ENCODE peak calls at places on chromosomes 5 and 9, in five cellular contexts. G is activated CD4-positive, alpha-beta T cell treated with anti-CD3 and anti-CD28 coated beads, Interleukin-2, amount 50 U/mL, for 1 hour; D is DMS153; P is CD8-positive, alpha-beta memory T cell; I is heart left ventricle. N is an unnamed sample.

GRCh38 chr5:10479226-10479721 is 37.6 kb downstream of the ROPN1L start:
- DNase-seq in G (no peak), D (peak; percentile 5), P (no peak), I (no peak), N (peak; percentile 91)

GRCh38 chr9:79242489-79242888 is 329.3 kb upstream of the TLE4 start:
- DNase-seq in G (no peak), D (no peak), P (no peak), I (no peak), N (no peak)

GRCh38 chr5:150621301-150621700 is 19.2 kb upstream of the SYNPO start:
- DNase-seq in G (no peak), D (no peak), P (no peak), I (no peak), N (no peak)

GRCh38 chr9:88661759-88662158 is 126.8 kb downstream of the NXNL2 start:
- DNase-seq in G (no peak), D (no peak), P (no peak), I (no peak), N (peak; percentile 47)

GRCh38 chr5:152193391-152194107 is 211.5 kb downstream of the NMUR2 start:
- DNase-seq in G (no peak), D (no peak), P (no peak), I (no peak), N (no peak)

GRCh38 chr9:95385521-95385920 is 68.0 kb upstream of the FANCC start:
- DNase-seq in G (no peak), D (no peak), P (no peak), I (no peak), N (no peak)

GRCh38 chr5:159469496-159470370 is 139.4 kb upstream of the IL12B start:
- DNase-seq in G (no peak), D (peak; percentile 65), P (peak; percentile 6), I (no peak), N (peak; percentile 34)

GRCh38 chr5:141734501-141735231 is 52.6 kb upstream of the ARAP3 start:
- DNase-seq in G (peak; percentile 34), D (no peak), P (no peak), I (no peak), N (peak; percentile 75)

GRCh38 chr5:143850050-143850713 is 38.2 kb downstream of the HMHB1 start:
- DNase-seq in G (no peak), D (no peak), P (no peak), I (no peak), N (no peak)

GRCh38 chr5:45454114-45454513 is 242.1 kb downstream of the HCN1 start:
- DNase-seq in G (no peak), D (no peak), P (no peak), I (no peak), N (peak; percentile 0)

GRCh38 chr5:87127956-87128687 is 139.6 kb upstream of the RASA1 start:
- DNase-seq in G (no peak), D (no peak), P (no peak), I (no peak), N (peak; percentile 42)

GRCh38 chr9:93646640-93647178 is 70.3 kb downstream of the PHF2 start:
- DNase-seq in G (no peak), D (no peak), P (no peak), I (peak; percentile 33), N (no peak)

GRCh38 chr5:53089481-53089976 is 20.0 kb downstream of the MOCS2 start:
- DNase-seq in G (no peak), D (no peak), P (no peak), I (no peak), N (peak; percentile 41)

GRCh38 chr9:127976498-127976897 is 4.3 kb downstream of the EEIG1 start:
- DNase-seq in G (peak; percentile 61), D (peak; percentile 83), P (peak; percentile 31), I (peak; percentile 44), N (no peak)

GRCh38 chr5:104355350-104355749 is 792.8 kb upstream of the NUDT12 start:
- DNase-seq in G (no peak), D (no peak), P (no peak), I (no peak), N (no peak)

GRCh38 chr9:38022995-38023394 is 46.0 kb downstream of the SHB start:
- DNase-seq in G (no peak), D (peak; percentile 74), P (no peak), I (no peak), N (no peak)

GRCh38 chr9:131395027-131395744 is 1.3 kb downstream of the PRRC2B start:
- DNase-seq in G (peak; percentile 75), D (no peak), P (peak; percentile 65), I (no peak), N (peak; percentile 34)

GRCh38 chr5:155299342-155300006 is 285.9 kb downstream of the KIF4B start:
- DNase-seq in G (no peak), D (no peak), P (no peak), I (no peak), N (no peak)

GRCh38 chr9:2126331-2126789 is 111.2 kb downstream of the SMARCA2 start:
- DNase-seq in G (no peak), D (no peak), P (no peak), I (no peak), N (no peak)

GRCh38 chr5:173331287-173331686 is 3.1 kb upstream of the STC2 start:
- DNase-seq in G (no peak), D (no peak), P (no peak), I (no peak), N (no peak)

GRCh38 chr5:149217802-149218153 is 53.9 kb upstream of the AFAP1L1 start:
- DNase-seq in G (no peak), D (no peak), P (no peak), I (no peak), N (no peak)

GRCh38 chr5:137470111-137470920 is 28.8 kb downstream of the SPOCK1 start:
- DNase-seq in G (no peak), D (no peak), P (no peak), I (no peak), N (peak; percentile 99)

GRCh38 chr5:77881528-77881927 is 105.4 kb upstream of the TBCA start:
- DNase-seq in G (no peak), D (no peak), P (no peak), I (no peak), N (no peak)